ENCODE peak calls at places on chromosomes 3 and 15, in five cellular contexts. One of them, this sample, is unnamed.

GRCh38 chr3:14798231-14798630 is 20.5 kb upstream of the FGD5 start:
- DNase-seq in WTC11: no peak
- DNase-seq in cardiac muscle cell: no peak
- DNase-seq in endothelial cell: no peak
- DNase-seq in tibial nerve: no peak
- DNase-seq in this sample: no peak

GRCh38 chr3:17973559-17973906 is 231.1 kb upstream of the TBC1D5 start:
- DNase-seq in WTC11: no peak
- DNase-seq in cardiac muscle cell: no peak
- DNase-seq in endothelial cell: no peak
- DNase-seq in tibial nerve: no peak
- DNase-seq in this sample: no peak

GRCh38 chr3:196499061-196499460 is 4.5 kb downstream of the RNF168 start:
- DNase-seq in WTC11: no peak
- DNase-seq in cardiac muscle cell: peak; percentile 41
- DNase-seq in endothelial cell: no peak
- DNase-seq in tibial nerve: no peak
- DNase-seq in this sample: no peak

GRCh38 chr15:37058316-37058985 is 41.9 kb downstream of the MEIS2 start:
- DNase-seq in WTC11: no peak
- DNase-seq in cardiac muscle cell: no peak
- DNase-seq in endothelial cell: no peak
- DNase-seq in tibial nerve: no peak
- DNase-seq in this sample: no peak

GRCh38 chr3:57004154-57004730 is 56.2 kb upstream of the SPATA12 start:
- DNase-seq in WTC11: no peak
- DNase-seq in cardiac muscle cell: no peak
- DNase-seq in endothelial cell: no peak
- DNase-seq in tibial nerve: no peak
- DNase-seq in this sample: no peak

GRCh38 chr3:76570436-76571057 is 469.4 kb upstream of the ROBO2 start:
- DNase-seq in WTC11: no peak
- DNase-seq in cardiac muscle cell: peak; percentile 3
- DNase-seq in endothelial cell: no peak
- DNase-seq in tibial nerve: no peak
- DNase-seq in this sample: no peak

GRCh38 chr15:77529394-77530159 is 103.1 kb downstream of the LINGO1 start:
- DNase-seq in WTC11: peak; percentile 9
- DNase-seq in cardiac muscle cell: no peak
- DNase-seq in endothelial cell: no peak
- DNase-seq in tibial nerve: no peak
- DNase-seq in this sample: no peak

GRCh38 chr3:193788189-193788946 is 195.4 kb downstream of the OPA1 start:
- DNase-seq in WTC11: peak; percentile 73
- DNase-seq in cardiac muscle cell: peak; percentile 78
- DNase-seq in endothelial cell: peak; percentile 61
- DNase-seq in tibial nerve: no peak
- DNase-seq in this sample: peak; percentile 31

GRCh38 chr3:57555316-57555715 is 758 bp upstream of the PDE12 start:
- DNase-seq in WTC11: no peak
- DNase-seq in cardiac muscle cell: no peak
- DNase-seq in endothelial cell: no peak
- DNase-seq in tibial nerve: no peak
- DNase-seq in this sample: no peak

GRCh38 chr15:29920515-29920914 is 98.2 kb upstream of the TJP1 start:
- DNase-seq in WTC11: no peak
- DNase-seq in cardiac muscle cell: no peak
- DNase-seq in endothelial cell: no peak
- DNase-seq in tibial nerve: no peak
- DNase-seq in this sample: no peak

GRCh38 chr15:75648156-75649000 is 666 bp downstream of the SNX33 start:
- DNase-seq in WTC11: peak; percentile 71
- DNase-seq in cardiac muscle cell: peak; percentile 65
- DNase-seq in endothelial cell: peak; percentile 57
- DNase-seq in tibial nerve: no peak
- DNase-seq in this sample: no peak
- TF ChIP-seq CTCF in WTC11: no peak
- TF ChIP-seq CTCF in cardiac muscle cell: no peak
- TF ChIP-seq CTCF in endothelial cell: no peak
- TF ChIP-seq CTCF in tibial nerve: no peak
- TF ChIP-seq CTCF in this sample: no peak

GRCh38 chr3:107065094-107065861 is 312.0 kb upstream of the CCDC54 start:
- DNase-seq in WTC11: no peak
- DNase-seq in cardiac muscle cell: peak; percentile 18
- DNase-seq in endothelial cell: peak; percentile 15
- DNase-seq in tibial nerve: no peak
- DNase-seq in this sample: no peak

GRCh38 chr3:107062310-107062709 is 314.9 kb upstream of the CCDC54 start:
- DNase-seq in WTC11: no peak
- DNase-seq in cardiac muscle cell: peak; percentile 3
- DNase-seq in endothelial cell: no peak
- DNase-seq in tibial nerve: no peak
- DNase-seq in this sample: no peak

GRCh38 chr3:107062787-107063186 is 314.5 kb upstream of the CCDC54 start:
- DNase-seq in WTC11: no peak
- DNase-seq in cardiac muscle cell: peak; percentile 34
- DNase-seq in endothelial cell: no peak
- DNase-seq in tibial nerve: no peak
- DNase-seq in this sample: no peak

GRCh38 chr3:107063351-107063750 is 313.9 kb upstream of the CCDC54 start:
- DNase-seq in WTC11: no peak
- DNase-seq in cardiac muscle cell: peak; percentile 25
- DNase-seq in endothelial cell: no peak
- DNase-seq in tibial nerve: no peak
- DNase-seq in this sample: no peak

DNA sequence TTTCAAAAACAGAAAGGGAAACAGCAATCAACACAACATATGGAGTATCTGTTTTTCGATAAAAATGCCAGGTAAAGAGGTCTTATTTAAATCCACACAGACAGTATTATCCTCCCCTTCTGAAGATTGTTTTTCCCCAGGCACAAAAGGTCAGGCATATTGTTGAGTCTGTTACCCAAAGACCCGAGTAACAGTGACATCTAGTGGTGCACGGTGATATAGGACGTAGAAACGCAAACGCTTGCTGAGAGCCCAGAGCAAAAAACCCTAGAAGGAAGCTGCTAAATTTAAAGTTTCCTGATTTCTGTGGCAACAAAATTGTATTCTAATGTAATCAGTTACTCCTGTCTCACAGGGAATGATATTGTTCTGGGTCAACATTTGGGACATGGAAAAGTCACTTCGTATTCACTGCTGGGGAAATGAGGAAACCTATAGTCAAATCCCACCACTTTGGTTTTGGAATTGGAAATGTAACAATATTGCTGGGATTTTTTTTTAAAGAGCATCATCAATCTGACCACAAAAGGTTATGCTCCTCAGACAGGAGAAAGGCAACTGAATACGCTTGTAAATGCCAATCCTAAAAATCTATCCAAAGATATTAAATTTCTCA is 312.7 kb upstream of the CCDC54 start:
- DNase-seq in WTC11: peak; percentile 76
- DNase-seq in cardiac muscle cell: peak; percentile 88
- DNase-seq in endothelial cell: peak; percentile 82
- DNase-seq in tibial nerve: peak; percentile 52
- DNase-seq in this sample: peak; percentile 27
- TF ChIP-seq CTCF in WTC11: peak; percentile 75
- TF ChIP-seq CTCF in cardiac muscle cell: peak; percentile 85
- TF ChIP-seq CTCF in endothelial cell: peak; percentile 78
- TF ChIP-seq CTCF in tibial nerve: peak; percentile 77
- TF ChIP-seq CTCF in this sample: peak; percentile 3

GRCh38 chr15:84816694-84817460 is at the start of gene ALPK3:
- DNase-seq in WTC11: peak; percentile 63
- DNase-seq in cardiac muscle cell: peak; percentile 17
- DNase-seq in endothelial cell: peak; percentile 72
- DNase-seq in tibial nerve: no peak
- DNase-seq in this sample: no peak
- TF ChIP-seq CTCF in WTC11: no peak
- TF ChIP-seq CTCF in cardiac muscle cell: no peak
- TF ChIP-seq CTCF in endothelial cell: no peak
- TF ChIP-seq CTCF in tibial nerve: no peak
- TF ChIP-seq CTCF in this sample: no peak

GRCh38 chr3:123409443-123410148 is 39.3 kb downstream of the ADCY5 start:
- DNase-seq in WTC11: no peak
- DNase-seq in cardiac muscle cell: no peak
- DNase-seq in endothelial cell: no peak
- DNase-seq in tibial nerve: no peak
- DNase-seq in this sample: no peak

GRCh38 chr3:123411340-123412040 is 37.4 kb downstream of the ADCY5 start:
- DNase-seq in WTC11: no peak
- DNase-seq in cardiac muscle cell: no peak
- DNase-seq in endothelial cell: no peak
- DNase-seq in tibial nerve: no peak
- DNase-seq in this sample: no peak

GRCh38 chr3:123410149-123410515 is 38.8 kb downstream of the ADCY5 start:
- DNase-seq in WTC11: no peak
- DNase-seq in cardiac muscle cell: no peak
- DNase-seq in endothelial cell: no peak
- DNase-seq in tibial nerve: no peak
- DNase-seq in this sample: no peak

GRCh38 chr3:123412811-123413588 is 35.9 kb downstream of the ADCY5 start:
- DNase-seq in WTC11: no peak
- DNase-seq in cardiac muscle cell: peak; percentile 6
- DNase-seq in endothelial cell: no peak
- DNase-seq in tibial nerve: peak; percentile 24
- DNase-seq in this sample: no peak

DNA sequence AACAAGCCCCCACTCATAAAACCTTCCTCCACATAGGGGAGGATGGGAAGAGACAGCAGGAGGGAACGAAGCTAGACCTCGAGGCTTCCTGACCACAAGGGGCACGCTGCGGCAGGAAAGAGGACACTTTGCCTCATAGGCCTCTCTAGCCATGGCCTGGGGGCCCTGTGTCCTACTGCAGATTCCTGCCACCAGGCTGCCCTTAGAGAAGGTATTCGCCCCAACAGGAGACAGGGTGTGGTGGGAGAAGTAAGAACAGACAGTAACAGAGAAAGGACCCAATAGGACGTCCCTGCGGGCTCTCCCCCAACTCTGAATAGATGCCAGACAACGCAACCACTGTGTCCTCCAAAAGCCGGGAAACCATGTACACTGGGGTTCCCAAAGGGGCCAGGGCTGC is 36.8 kb downstream of the ADCY5 start:
- DNase-seq in WTC11: peak; percentile 35
- DNase-seq in cardiac muscle cell: no peak
- DNase-seq in endothelial cell: no peak
- DNase-seq in tibial nerve: no peak
- DNase-seq in this sample: no peak
- TF ChIP-seq CTCF in WTC11: no peak
- TF ChIP-seq CTCF in cardiac muscle cell: no peak
- TF ChIP-seq CTCF in endothelial cell: no peak
- TF ChIP-seq CTCF in tibial nerve: no peak
- TF ChIP-seq CTCF in this sample: no peak

DNA sequence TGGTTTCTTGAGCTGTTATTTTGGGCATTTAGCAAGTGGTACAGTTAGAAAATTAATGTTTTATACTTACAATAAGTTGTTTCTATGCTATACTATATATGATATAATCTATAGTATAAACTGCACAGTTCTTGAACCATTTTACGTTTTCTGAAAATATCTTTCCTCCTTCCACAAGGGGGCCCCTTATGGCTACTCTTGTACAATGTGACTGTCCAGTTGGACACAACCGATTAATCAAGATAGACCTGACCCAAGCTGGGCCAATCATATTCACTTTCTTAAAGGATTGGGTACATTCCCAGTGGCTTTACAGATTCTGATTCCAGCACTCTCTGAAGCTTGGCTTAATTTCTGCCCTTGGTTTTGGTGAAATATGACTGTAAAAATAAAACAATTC is 953.4 kb downstream of the AGBL1 start:
- DNase-seq in WTC11: no peak
- DNase-seq in cardiac muscle cell: peak; percentile 12
- DNase-seq in endothelial cell: no peak
- DNase-seq in tibial nerve: no peak
- DNase-seq in this sample: no peak
- TF ChIP-seq CTCF in WTC11: no peak
- TF ChIP-seq CTCF in cardiac muscle cell: no peak
- TF ChIP-seq CTCF in endothelial cell: peak; percentile 43
- TF ChIP-seq CTCF in tibial nerve: peak; percentile 4
- TF ChIP-seq CTCF in this sample: no peak

DNA sequence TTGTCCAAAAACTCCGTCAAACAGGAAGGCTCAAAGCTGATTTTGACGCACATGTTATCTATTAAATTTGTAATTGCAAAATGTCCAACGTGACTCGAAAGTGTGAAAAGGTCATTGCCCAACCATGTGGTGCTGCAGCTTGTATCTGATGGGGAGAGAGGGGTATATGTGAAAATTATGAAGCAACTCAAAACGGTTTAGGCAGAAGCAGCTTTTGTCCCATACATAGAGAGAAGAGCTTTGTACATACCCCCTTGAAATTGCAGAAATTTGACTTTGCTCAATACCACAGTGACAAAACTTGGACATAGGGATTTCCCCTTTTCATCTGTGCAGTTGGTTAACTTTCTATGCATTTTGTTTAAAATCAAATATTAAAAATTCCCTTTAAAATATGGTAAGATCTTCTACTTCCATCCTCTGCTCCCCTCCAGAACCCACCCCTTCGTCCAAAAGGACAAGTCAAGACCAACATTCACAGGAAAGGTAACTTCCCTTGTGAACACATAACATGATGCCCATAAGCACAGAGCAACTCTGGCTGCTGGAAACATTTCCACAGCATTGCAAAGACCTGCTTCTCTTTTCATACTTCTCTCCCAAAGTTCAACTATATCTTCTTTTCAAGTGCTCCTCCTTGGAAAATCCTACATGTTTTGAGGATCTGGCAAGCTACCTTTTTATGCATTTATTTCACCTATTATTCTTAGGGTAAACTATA is 253.7 kb upstream of the THBS1 start:
- DNase-seq in WTC11: no peak
- DNase-seq in cardiac muscle cell: peak; percentile 74
- DNase-seq in endothelial cell: no peak
- DNase-seq in tibial nerve: no peak
- DNase-seq in this sample: no peak
- TF ChIP-seq CTCF in WTC11: no peak
- TF ChIP-seq CTCF in cardiac muscle cell: no peak
- TF ChIP-seq CTCF in endothelial cell: no peak
- TF ChIP-seq CTCF in tibial nerve: no peak
- TF ChIP-seq CTCF in this sample: no peak

This sample was measured in omental fat pad.